ENCODE peak calls at places on chromosomes 1 and 21, in eight cellular contexts. T is lower lobe of right lung; S is fibroblast of gingiva; Y is activated naive CD8-positive, alpha-beta T cell treated with anti-CD3 and anti-CD28 coated beads, Interleukin-2, amount 50 U/mL, for 24 hours; I is stomach; V is uterus; D is cardiac muscle cell; B is left cardiac atrium. Z is an unnamed sample.

GRCh38 chr1:70360321-70360720 is 5.8 kb upstream of the ANKRD13C start:
- DNase-seq in Y (no peak), I (no peak), S (no peak), V (no peak), T (no peak), B (no peak), D (no peak), Z (no peak)

GRCh38 chr1:115697619-115698018 is 55.8 kb downstream of the VANGL1 start:
- DNase-seq in S (no peak), B (no peak), Y (no peak), D (no peak), V (no peak), T (no peak), I (no peak), Z (no peak)

GRCh38 chr1:1153874-1154273 is 19.8 kb upstream of the TTLL10 start:
- DNase-seq in T (no peak), B (no peak), S (peak), Y (no peak), I (no peak), D (no peak), V (no peak), Z (no peak)

GRCh38 chr1:222632749-222633148 is 14.9 kb downstream of the MIA3 start:
- DNase-seq in I (no peak), B (no peak), D (no peak), S (no peak), T (no peak), V (no peak), Y (no peak), Z (no peak)

GRCh38 chr1:61853545-61853944 is 111.3 kb downstream of the PATJ start:
- DNase-seq in T (no peak), D (no peak), S (peak), I (no peak), V (no peak), B (no peak), Y (no peak), Z (no peak)

GRCh38 chr1:87398644-87399043 is 70.0 kb downstream of the LMO4 start:
- DNase-seq in Y (no peak), D (no peak), B (peak), T (no peak), I (no peak), V (no peak), S (peak), Z (no peak)

GRCh38 chr1:77424236-77424635 is 142.4 kb downstream of the AK5 start:
- DNase-seq in B (no peak), D (no peak), T (no peak), S (peak), I (no peak), Y (no peak), V (no peak), Z (no peak)

GRCh38 chr1:26289158-26290059 is 9.5 kb downstream of the SH3BGRL3 start:
- DNase-seq in V (no peak), Y (peak), T (peak), B (no peak), S (no peak), D (no peak), I (peak), Z (peak)

GRCh38 chr1:55506686-55507577 is 291.8 kb upstream of the USP24 start:
- DNase-seq in I (no peak), Y (no peak), S (peak), V (no peak), D (no peak), T (no peak), B (no peak), Z (peak)

GRCh38 chr21:40466893-40467483 is 380.0 kb downstream of the DSCAM start:
- DNase-seq in S (no peak), Y (no peak), I (no peak), B (no peak), V (no peak), T (no peak), D (peak), Z (no peak)

GRCh38 chr21:41370840-41371697 is 9.2 kb downstream of the MX2 start:
- DNase-seq in V (no peak), T (no peak), S (no peak), B (no peak), I (no peak), Y (no peak), D (no peak), Z (no peak)

GRCh38 chr1:19096036-19096833 is 113.8 kb downstream of the UBR4 start:
- DNase-seq in Y (no peak), V (no peak), S (no peak), B (peak), I (peak), D (peak), T (peak), Z (peak)

GRCh38 chr21:41931041-41931451 is 22.8 kb downstream of the C2CD2 start:
- DNase-seq in B (no peak), T (no peak), S (no peak), V (no peak), D (no peak), Y (no peak), I (no peak), Z (no peak)

GRCh38 chr1:186775881-186776560 is 52.7 kb upstream of the PLA2G4A start:
- DNase-seq in B (no peak), D (no peak), T (no peak), I (no peak), Y (no peak), V (no peak), S (no peak), Z (no peak)

GRCh38 chr1:4585216-4585615 is 69.2 kb upstream of the AJAP1 start:
- DNase-seq in S (no peak), Y (peak), I (no peak), D (no peak), V (no peak), B (no peak), T (no peak), Z (no peak)

GRCh38 chr1:1901641-1902294 is 10.9 kb upstream of the GNB1 start:
- DNase-seq in D (no peak), V (no peak), T (no peak), I (no peak), S (no peak), Y (no peak), B (no peak), Z (no peak)

GRCh38 chr1:30929135-30929889 is 20.8 kb upstream of the SDC3 start:
- DNase-seq in S (peak), D (peak), I (peak), V (no peak), Y (peak), T (no peak), B (no peak), Z (no peak)

GRCh38 chr1:117061986-117062415 is 1.9 kb downstream of the TTF2 start:
- DNase-seq in T (no peak), D (no peak), I (no peak), Y (no peak), V (no peak), B (no peak), S (no peak), Z (no peak)

GRCh38 chr1:31509124-31510072 is 66.9 kb upstream of the TINAGL1 start:
- DNase-seq in D (no peak), B (no peak), T (no peak), S (no peak), I (no peak), V (no peak), Y (peak), Z (peak)

GRCh38 chr1:243294723-243295121 is 38.9 kb downstream of the SDCCAG8 start:
- DNase-seq in Y (no peak), B (no peak), T (no peak), S (peak), D (no peak), V (no peak), I (no peak), Z (no peak)

GRCh38 chr1:93631626-93632365 is 49.8 kb downstream of the BCAR3 start:
- DNase-seq in Y (no peak), D (peak), S (peak), I (no peak), V (no peak), T (no peak), B (no peak), Z (peak)

GRCh38 chr1:86277909-86278308 is 118.2 kb downstream of the ODF2L start:
- DNase-seq in T (no peak), Y (no peak), B (no peak), D (no peak), I (no peak), S (no peak), V (no peak), Z (no peak)

GRCh38 chr1:62263006-62263812 is 56.0 kb downstream of the KANK4 start:
- DNase-seq in S (no peak), Y (no peak), T (no peak), B (no peak), D (peak), V (no peak), I (no peak), Z (no peak)

GRCh38 chr1:150514913-150515327 is 632 bp upstream of the FALEC start:
- DNase-seq in T (no peak), B (peak), I (no peak), S (no peak), V (no peak), Y (no peak), D (no peak), Z (no peak)

GRCh38 chr1:159753386-159753785 is 27.4 kb upstream of the DUSP23 start:
- DNase-seq in Y (no peak), I (no peak), V (no peak), D (no peak), T (no peak), B (no peak), S (no peak), Z (no peak)

GRCh38 chr1:206468571-206468970 is 1.7 kb upstream of the IKBKE start:
- DNase-seq in V (no peak), Y (no peak), D (no peak), I (no peak), S (no peak), B (no peak), T (no peak), Z (no peak)

GRCh38 chr1:209205039-209205438 is 378.5 kb upstream of the CAMK1G start:
- DNase-seq in D (no peak), V (no peak), I (no peak), Y (no peak), T (no peak), S (no peak), B (no peak), Z (no peak)

GRCh38 chr21:29979043-29979442 is 39.2 kb upstream of the GRIK1 start:
- DNase-seq in V (no peak), T (no peak), Y (no peak), D (no peak), B (no peak), S (no peak), I (no peak), Z (no peak)

GRCh38 chr1:90045853-90046563 is 51.1 kb downstream of the ZNF326 start:
- DNase-seq in Y (peak), S (no peak), T (no peak), B (no peak), D (peak), I (no peak), V (no peak), Z (no peak)

GRCh38 chr1:12530462-12531168 is 87.4 kb downstream of the DHRS3 start:
- DNase-seq in D (no peak), B (no peak), V (peak), I (no peak), T (peak), Y (no peak), S (no peak), Z (no peak)

Z was measured in mucosa of descending colon.